ENCODE peak calls at places on chromosomes 13 and 19, in four cellular contexts. W is body of pancreas, L is AG09309, X is cardiac muscle cell. F is an unnamed sample.

GRCh38 chr19:16369664-16370576 is 45.3 kb downstream of the KLF2 start:
- DNase-seq in W (no peak), X (no peak), L (no peak), F (no peak)

GRCh38 chr19:19062454-19063182 is 1.2 kb upstream of the SLC25A42 start:
- DNase-seq in W (no peak), X (no peak), L (no peak), F (no peak)

GRCh38 chr13:48680756-48681392 is 27.1 kb downstream of the CYSLTR2 start:
- DNase-seq in X (no peak), W (no peak), L (no peak), F (no peak)

GRCh38 chr13:51614350-51614786 is 30.1 kb downstream of the WDFY2 start:
- DNase-seq in X (no peak), W (peak; percentile 49), L (no peak), F (no peak)

GRCh38 chr19:46495789-46496099 is at the start of gene PNMA8B:
- DNase-seq in X (peak; percentile 96), L (no peak), W (peak; percentile 80), F (no peak)

GRCh38 chr13:45781553-45782326 is 69.8 kb downstream of the SIAH3 start:
- DNase-seq in X (no peak), L (no peak), W (peak; percentile 73), F (no peak)

GRCh38 chr13:85528578-85529215 is 270.5 kb downstream of the SLITRK6 start:
- DNase-seq in L (peak; percentile 68), X (no peak), W (no peak), F (peak; percentile 50)

GRCh38 chr13:113923376-113924063 is 50.4 kb downstream of the C13orf46 start:
- DNase-seq in L (no peak), W (no peak), X (no peak), F (no peak)

GRCh38 chr13:49869514-49869913 is 66.6 kb downstream of the SPRYD7 start:
- DNase-seq in L (no peak), X (peak; percentile 50), W (peak; percentile 22), F (no peak)

GRCh38 chr13:26222523-26223046 is 471 bp upstream of the RNF6 start:
- DNase-seq in L (no peak), W (no peak), X (no peak), F (no peak)

GRCh38 chr19:14004619-14005380 is 1.3 kb downstream of the RFX1 start:
- DNase-seq in L (no peak), W (peak; percentile 80), X (no peak), F (no peak)

GRCh38 chr19:10270616-10271394 is at the start of gene ICAM1:
- DNase-seq in X (no peak), L (no peak), W (peak; percentile 66), F (no peak)

GRCh38 chr19:19820774-19821315 is 705 bp downstream of the ZNF506 start:
- DNase-seq in W (no peak), L (no peak), X (peak; percentile 1), F (no peak)

GRCh38 chr13:112333756-112334543 is 42.2 kb upstream of the SPACA7 start:
- DNase-seq in W (no peak), L (no peak), X (no peak), F (no peak)

GRCh38 chr19:38395381-38396127 is 7.1 kb downstream of the SPRED3 start:
- DNase-seq in W (no peak), L (no peak), X (no peak), F (no peak)

GRCh38 chr13:69912576-69913074 is 195.0 kb upstream of the ATXN8OS start:
- DNase-seq in W (no peak), L (no peak), X (peak; percentile 46), F (no peak)

GRCh38 chr13:100818706-100819105 is 144.1 kb upstream of the TMTC4 start:
- DNase-seq in X (no peak), L (no peak), W (no peak), F (no peak)

GRCh38 chr19:49911381-49912145 is 14.9 kb upstream of the IL4I1 start:
- DNase-seq in X (no peak), W (no peak), L (no peak), F (no peak)

GRCh38 chr19:7124782-7125181 is 55.3 kb downstream of the ZNF557 start:
- DNase-seq in L (no peak), W (no peak), X (no peak), F (no peak)

GRCh38 chr19:1411255-1412191 is 4.1 kb downstream of the DAZAP1 start:
- DNase-seq in W (peak; percentile 49), X (no peak), L (no peak), F (no peak)

GRCh38 chr13:106917673-106918652 is 350.0 kb upstream of the ARGLU1 start:
- DNase-seq in L (peak; percentile 4), W (peak; percentile 77), X (peak; percentile 81), F (peak; percentile 16)

GRCh38 chr19:6362351-6362801 is 1.0 kb downstream of the CLPP start:
- DNase-seq in X (no peak), W (no peak), L (no peak), F (no peak)

GRCh38 chr13:28620011-28620830 is 38.7 kb upstream of the POMP start:
- DNase-seq in X (no peak), W (no peak), L (no peak), F (no peak)

GRCh38 chr19:38831142-38831605 is 420 bp downstream of the ECH1 start:
- DNase-seq in X (peak; percentile 60), L (peak; percentile 56), W (peak; percentile 85), F (peak; percentile 74)

GRCh38 chr13:49368688-49369087 is 75.2 kb downstream of the CAB39L start:
- DNase-seq in W (no peak), X (no peak), L (no peak), F (no peak)

GRCh38 chr13:98484289-98485219 is 92.4 kb downstream of the STK24 start:
- DNase-seq in X (peak; percentile 94), L (peak; percentile 90), W (peak; percentile 93), F (peak; percentile 95)

GRCh38 chr13:49240017-49240416 is 7.7 kb upstream of the CDADC1 start:
- DNase-seq in X (peak; percentile 2), W (no peak), L (no peak), F (no peak)

GRCh38 chr13:112616586-112617381 is 28.8 kb upstream of the TUBGCP3 start:
- DNase-seq in X (peak; percentile 53), L (peak; percentile 10), W (peak; percentile 50), F (no peak)

GRCh38 chr13:31045621-31046081 is 113.2 kb downstream of the TEX26 start:
- DNase-seq in W (peak; percentile 11), X (no peak), L (peak; percentile 76), F (peak; percentile 89)

GRCh38 chr13:31043891-31044657 is 111.6 kb downstream of the TEX26 start:
- DNase-seq in X (peak; percentile 86), L (peak; percentile 37), W (peak; percentile 75), F (no peak)

GRCh38 chr13:31044658-31045620 is 112.5 kb downstream of the TEX26 start:
- DNase-seq in L (no peak), X (no peak), W (no peak), F (no peak)

GRCh38 chr13:31042084-31042483 is 109.6 kb downstream of the TEX26 start:
- DNase-seq in L (no peak), X (no peak), W (no peak), F (no peak)

DNA sequence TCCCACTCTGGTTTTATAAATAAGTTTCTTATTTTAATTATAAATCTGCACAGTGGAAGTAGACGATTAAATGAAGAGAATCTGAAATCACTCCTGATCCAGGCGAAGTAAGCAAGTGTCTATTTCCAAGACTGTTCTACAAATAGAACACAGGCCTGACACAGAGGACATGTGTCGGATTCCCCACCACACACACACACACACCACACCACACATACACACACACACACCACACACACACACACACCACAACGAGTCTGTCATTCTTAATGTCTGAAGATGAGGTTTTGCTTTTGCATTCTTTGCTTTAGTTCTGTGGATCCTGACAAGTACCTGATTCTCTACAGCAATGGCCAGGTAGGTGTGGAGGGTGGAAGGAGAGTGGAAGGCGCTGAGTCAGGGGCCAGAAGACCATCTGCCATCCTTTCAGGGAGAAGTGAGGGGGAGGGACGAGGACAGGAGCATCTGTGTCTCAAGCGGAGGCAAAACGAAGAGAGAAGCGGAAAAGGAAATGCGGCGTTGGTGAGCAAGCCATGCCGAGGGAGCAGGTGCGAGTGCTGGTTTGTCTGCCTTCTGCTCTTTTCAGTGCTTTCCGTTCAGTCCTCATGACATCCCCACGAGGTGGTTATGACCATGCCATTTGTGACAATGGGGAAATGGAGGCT is 110.2 kb downstream of the TEX26 start:
- DNase-seq in X (no peak), L (no peak), W (no peak), F (no peak)
- H3K4me3 ChIP-seq in X (no peak overlapping the region), L (no peak overlapping the region), W (no peak overlapping the region), F (no peak overlapping the region)

DNA sequence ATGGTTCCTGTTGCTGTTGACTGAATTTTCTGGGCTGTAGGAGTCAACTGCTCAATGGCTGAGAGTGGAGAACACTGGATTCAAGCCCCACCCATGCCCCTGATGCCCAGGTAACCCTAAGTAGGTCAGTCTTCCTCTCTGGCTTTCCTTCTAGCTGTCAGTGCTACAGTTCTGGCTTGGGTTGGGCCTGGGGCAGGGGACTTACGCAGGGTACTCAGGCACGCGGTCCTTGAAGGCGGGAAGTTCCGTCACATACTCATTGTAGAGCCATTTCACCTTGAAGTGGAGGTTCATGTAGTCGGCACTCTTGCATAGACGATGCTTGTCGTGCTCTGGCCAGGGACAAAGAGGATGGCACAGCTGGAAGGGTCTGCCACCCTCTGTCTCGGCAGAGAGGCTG is 55.6 kb downstream of the UNC13A start:
- DNase-seq in L (no peak), W (no peak), X (no peak), F (no peak)
- H3K4me3 ChIP-seq in L (no peak overlapping the region), W (no peak overlapping the region), X (no peak overlapping the region), F (no peak overlapping the region)

GRCh38 chr19:41422955-41423354 is 4.2 kb downstream of the B3GNT8 start:
- DNase-seq in X (no peak), L (no peak), W (no peak), F (no peak)

GRCh38 chr19:41426116-41426841 is 895 bp downstream of the B3GNT8 start:
- DNase-seq in W (no peak), L (no peak), X (peak; percentile 20), F (no peak)

GRCh38 chr19:41422456-41422855 is 4.7 kb downstream of the B3GNT8 start:
- DNase-seq in W (no peak), L (no peak), X (no peak), F (no peak)

GRCh38 chr19:41425174-41426115 is 1.7 kb downstream of the B3GNT8 start:
- DNase-seq in X (no peak), L (no peak), W (no peak), F (no peak)

GRCh38 chr19:41424335-41425173 is 2.6 kb downstream of the B3GNT8 start:
- DNase-seq in X (no peak), L (no peak), W (no peak), F (no peak)
- H3K4me3 ChIP-seq in X (no peak overlapping the region), L (no peak overlapping the region), W (no peak overlapping the region), F (no peak overlapping the region)

DNA sequence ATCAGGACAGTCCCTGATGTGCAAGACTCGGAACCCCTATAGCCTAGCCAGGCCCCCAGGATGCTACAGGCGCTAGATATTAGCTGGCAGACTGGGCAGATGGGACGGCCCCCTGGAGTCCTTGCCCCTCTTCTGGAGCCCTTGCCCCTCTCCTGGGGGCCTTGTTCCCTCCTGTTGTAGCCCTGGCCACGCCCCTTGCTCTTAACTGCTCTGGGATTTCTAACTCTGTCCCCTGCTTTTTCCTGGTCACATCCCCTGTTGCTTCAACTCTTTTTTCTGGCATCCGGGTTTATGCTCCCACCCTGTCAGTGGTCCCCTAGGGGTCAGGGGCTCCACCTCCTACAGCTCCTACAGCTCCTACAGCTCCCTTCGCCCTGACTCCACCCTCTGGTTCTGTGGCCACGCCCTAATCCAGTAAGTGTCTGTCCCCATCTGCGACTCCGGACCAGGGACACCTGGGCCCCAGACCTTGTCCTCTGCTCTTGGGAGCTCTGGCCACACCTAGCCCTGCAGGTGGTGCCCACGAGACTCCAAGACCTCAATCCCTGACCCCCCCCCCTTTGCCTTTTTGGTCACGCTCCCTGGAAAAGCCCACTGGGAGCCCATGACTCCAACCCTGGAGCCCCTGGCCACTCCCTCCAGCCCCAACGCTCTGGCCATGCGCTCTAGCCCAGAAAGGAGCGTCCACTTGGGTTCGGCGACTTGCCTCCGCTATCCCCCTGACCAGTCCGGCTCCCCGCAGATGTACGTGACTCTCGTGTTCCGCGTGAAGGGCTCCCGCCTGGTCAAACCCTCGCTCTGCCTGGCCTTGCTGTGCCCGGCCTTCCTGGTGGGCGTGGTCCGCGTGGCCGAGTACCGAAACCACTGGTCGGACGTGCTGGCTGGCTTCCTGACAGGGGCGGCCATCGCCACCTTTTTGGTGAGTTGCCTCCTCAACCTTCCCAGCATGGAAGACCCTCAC is 6.8 kb downstream of the PLPPR2 start:
- DNase-seq in L (no peak), W (no peak), X (no peak), F (no peak)
- H3K4me3 ChIP-seq in L (no peak overlapping the region), W (no peak overlapping the region), X (no peak overlapping the region), F (no peak overlapping the region)

F was measured in skeletal muscle cell.